ENCODE peak calls at places on chromosomes 12 and 14, in four cellular contexts. N is glomerular endothelial cell, Z is NCI-H226, O is ovary. D is an unnamed sample.

GRCh38 chr12:6434205-6435180 is 10.3 kb upstream of the CD27 start:
- DNase-seq in O (peak; percentile 6), Z (no peak), N (no peak), D (no peak)

GRCh38 chr12:132641811-132642650 is 23.5 kb downstream of the P2RX2 start:
- DNase-seq in Z (no peak), O (no peak), N (no peak), D (no peak)

GRCh38 chr14:83470466-83470865 is 1936.8 kb upstream of the SEL1L start:
- DNase-seq in N (no peak), Z (no peak), O (no peak), D (no peak)

GRCh38 chr12:52217223-52217622 is 15.8 kb upstream of the KRT7 start:
- DNase-seq in Z (peak; percentile 69), N (no peak), O (peak; percentile 59), D (no peak)

GRCh38 chr12:3311027-3311402 is 180.0 kb upstream of the PRMT8 start:
- DNase-seq in N (no peak), Z (no peak), O (no peak), D (no peak)

GRCh38 chr12:105748806-105749600 is 389.8 kb downstream of the NUAK1 start:
- DNase-seq in N (no peak), Z (no peak), O (peak; percentile 81), D (no peak)

GRCh38 chr14:92586001-92586947 is 72.7 kb downstream of the RIN3 start:
- DNase-seq in O (no peak), N (no peak), Z (peak; percentile 84), D (peak; percentile 31)

GRCh38 chr14:100862277-100862676 is 36.4 kb downstream of the MEG3 start:
- DNase-seq in Z (no peak), N (no peak), O (peak; percentile 37), D (no peak)

GRCh38 chr14:97977711-97978261 is 1180.6 kb downstream of the VRK1 start:
- DNase-seq in O (peak; percentile 91), N (no peak), Z (no peak), D (no peak)

GRCh38 chr12:123712780-123713319 is 697 bp downstream of the ATP6V0A2 start:
- DNase-seq in N (no peak), Z (no peak), O (no peak), D (no peak)

GRCh38 chr12:107399061-107399460 is 286.5 kb upstream of the PWP1 start:
- DNase-seq in Z (no peak), N (no peak), O (no peak), D (no peak)

GRCh38 chr12:40287369-40287975 is 62.7 kb downstream of the LRRK2 start:
- DNase-seq in N (no peak), O (no peak), Z (no peak), D (no peak)

GRCh38 chr14:106842687-106843086 is 1316.3 kb downstream of the TMEM121 start:
- DNase-seq in N (no peak), Z (no peak), O (peak; percentile 71), D (no peak)

GRCh38 chr14:64970776-64971451 is 1.2 kb downstream of the RAB15 start:
- DNase-seq in N (no peak), Z (peak; percentile 41), O (no peak), D (peak; percentile 82)

GRCh38 chr12:94074970-94075695 is 73.2 kb upstream of the PLXNC1 start:
- DNase-seq in O (peak; percentile 66), Z (peak; percentile 69), N (no peak), D (peak; percentile 64)

GRCh38 chr12:40312982-40313576 is 88.3 kb downstream of the LRRK2 start:
- DNase-seq in N (no peak), O (no peak), Z (no peak), D (no peak)

GRCh38 chr14:89765346-89765745 is 189.2 kb downstream of the EFCAB11 start:
- DNase-seq in O (no peak), N (no peak), Z (no peak), D (no peak)

GRCh38 chr14:98924046-98924445 is 348.0 kb downstream of the BCL11B start:
- DNase-seq in Z (no peak), O (no peak), N (no peak), D (no peak)

GRCh38 chr12:104721065-104721458 is 237.0 kb downstream of the SLC41A2 start:
- DNase-seq in N (no peak), Z (no peak), O (no peak), D (no peak)

GRCh38 chr12:127052491-127053232 is 1214.3 kb upstream of the TMEM132C start:
- DNase-seq in N (no peak), Z (no peak), O (no peak), D (peak; percentile 4)

GRCh38 chr12:64102339-64102738 is 119.8 kb downstream of the KICS2 start:
- DNase-seq in O (no peak), Z (no peak), N (no peak), D (no peak)

GRCh38 chr12:52168019-52168717 is 23.6 kb downstream of the KRT80 start:
- DNase-seq in Z (peak; percentile 78), N (no peak), O (no peak), D (no peak)

GRCh38 chr14:56657604-56658003 is 78.0 kb downstream of the TMEM260 start:
- DNase-seq in O (no peak), N (no peak), Z (no peak), D (no peak)

GRCh38 chr12:96431067-96431466 is 30.8 kb upstream of the CDK17 start:
- DNase-seq in O (no peak), Z (peak; percentile 47), N (no peak), D (no peak)

D was measured in HTR-8/SVneo.